ENCODE peak calls at places on chromosomes 4 and X, in ten cellular contexts. T, M, C, S, D, A, Q, J, P and G are unnamed samples.
A peak's percentile ranks its signal among the peaks of the same experiment; 100 is the strongest.

GRCh38 chr4:72076562-72076961 is 44.8 kb downstream of the NPFFR2 start:
- DNase-seq in T (no peak), M (no peak), C (no peak), S (no peak), D (no peak), A (no peak), Q (peak; percentile 4), J (no peak), P (no peak), G (peak; percentile 2)

GRCh38 chrX:12988797-12989196 is 13.9 kb downstream of the TMSB4X start:
- DNase-seq in T (peak; percentile 47), M (no peak), C (no peak), S (no peak), D (no peak), A (no peak), Q (peak; percentile 63), J (no peak), P (no peak), G (peak; percentile 63)

GRCh38 chr4:141636077-141636770 is at the start of gene IL15:
- DNase-seq in T (peak; percentile 31), M (no peak), C (peak; percentile 72), S (peak; percentile 68), D (peak; percentile 84), A (peak; percentile 87), Q (peak; percentile 41), J (no peak), P (peak; percentile 93), G (peak; percentile 81)

GRCh38 chr4:2394544-2394943 is 23.9 kb downstream of the ZFYVE28 start:
- DNase-seq in T (no peak), M (no peak), C (no peak), S (no peak), D (no peak), A (no peak), Q (no peak), J (no peak), P (no peak), G (no peak)

GRCh38 chr4:190020790-190021717 is 6.0 kb downstream of the FRG2 start:
- DNase-seq in T (no peak), M (no peak), C (no peak), S (peak; percentile 68), D (peak; percentile 52), A (peak; percentile 74), Q (peak; percentile 23), J (no peak), P (peak; percentile 43), G (peak; percentile 5)

GRCh38 chrX:1686642-1687041 is 71.8 kb downstream of the ASMT start:
- DNase-seq in T (no peak), M (peak; percentile 13), C (no peak), S (no peak), D (no peak), A (no peak), Q (no peak), J (no peak), P (no peak), G (no peak)

GRCh38 chrX:110853610-110854009 is 58.0 kb upstream of the CHRDL1 start:
- DNase-seq in T (peak; percentile 2), M (no peak), C (no peak), S (no peak), D (no peak), A (no peak), Q (peak; percentile 32), J (no peak), P (no peak), G (peak; percentile 3)

GRCh38 chr4:89906787-89907521 is 12.3 kb downstream of the MMRN1 start:
- DNase-seq in T (no peak), M (no peak), C (no peak), S (no peak), D (no peak), A (no peak), Q (no peak), J (no peak), P (no peak), G (peak; percentile 22)

GRCh38 chrX:150902434-150903109 is 4.1 kb upstream of the CD99L2 start:
- DNase-seq in T (no peak), M (no peak), C (no peak), S (no peak), D (no peak), A (no peak), Q (no peak), J (no peak), P (no peak), G (no peak)

GRCh38 chrX:150899191-150899757 is 806 bp upstream of the CD99L2 start:
- DNase-seq in T (peak; percentile 23), M (no peak), C (peak; percentile 21), S (peak; percentile 44), D (peak; percentile 67), A (peak; percentile 67), Q (peak; percentile 13), J (no peak), P (peak; percentile 65), G (peak; percentile 12)

GRCh38 chrX:150905293-150905692 is 6.8 kb upstream of the CD99L2 start:
- DNase-seq in T (no peak), M (no peak), C (no peak), S (no peak), D (no peak), A (no peak), Q (no peak), J (no peak), P (no peak), G (no peak)

GRCh38 chrX:150906694-150907093 is 8.2 kb upstream of the CD99L2 start:
- DNase-seq in T (no peak), M (no peak), C (no peak), S (no peak), D (no peak), A (no peak), Q (no peak), J (no peak), P (no peak), G (no peak)

DNA sequence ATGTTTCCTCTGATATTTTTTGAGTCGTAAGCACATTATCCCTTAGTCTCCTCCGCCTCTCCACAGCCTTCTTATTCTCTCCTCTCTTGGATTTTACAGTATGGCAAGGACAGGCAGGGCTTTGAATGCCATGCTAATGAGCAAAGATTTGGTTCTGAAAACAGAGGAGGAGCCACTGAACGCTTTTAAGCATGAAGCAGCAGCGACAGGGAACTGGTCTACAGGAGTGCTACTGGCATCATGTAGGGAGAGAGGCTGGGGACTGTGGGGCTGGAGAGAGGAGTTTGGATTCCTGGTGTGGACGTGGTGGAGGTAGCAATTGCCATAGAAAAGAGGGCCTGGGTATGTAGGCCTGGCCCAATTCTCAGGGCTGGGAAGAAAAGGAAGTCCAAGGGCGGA is 4.6 kb upstream of the CD99L2 start:
- DNase-seq in T (no peak), M (no peak), C (no peak), S (no peak), D (no peak), A (no peak), Q (no peak), J (no peak), P (no peak), G (no peak)
- H3K4me3 ChIP-seq in T (no peak overlapping the region), M (no peak overlapping the region), C (no peak overlapping the region), S (no peak overlapping the region), D (no peak overlapping the region), A (no peak overlapping the region), Q (no peak overlapping the region), J (no peak overlapping the region), P (no peak overlapping the region), G (no peak overlapping the region)

DNA sequence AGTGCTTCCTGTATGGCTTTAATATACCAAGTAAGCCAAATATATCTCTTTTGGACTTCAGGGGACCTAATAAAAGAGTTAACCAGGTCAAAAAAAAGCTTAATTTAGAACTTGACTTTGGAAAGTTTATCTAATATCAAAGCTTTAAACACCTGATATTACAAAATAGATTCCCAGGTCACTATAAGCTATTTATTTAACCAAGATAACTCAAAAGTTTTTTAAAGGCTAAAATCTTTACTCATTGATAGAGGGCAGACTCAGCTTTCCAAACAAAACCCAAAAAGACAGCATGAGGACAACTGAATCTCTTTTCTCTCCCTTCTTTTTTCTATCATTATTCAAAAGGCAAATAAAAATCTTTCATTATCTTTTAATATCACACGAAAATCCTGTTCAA is 19.5 kb downstream of the NUDT11 start:
- DNase-seq in T (no peak), M (no peak), C (no peak), S (no peak), D (no peak), A (no peak), Q (no peak), J (no peak), P (no peak), G (no peak)
- TF ChIP-seq CTCF in T (no peak), M (no peak), C (no peak), S (no peak), D (no peak), A (no peak), Q (no peak), J (no peak), P (no peak), G (no peak)

DNA sequence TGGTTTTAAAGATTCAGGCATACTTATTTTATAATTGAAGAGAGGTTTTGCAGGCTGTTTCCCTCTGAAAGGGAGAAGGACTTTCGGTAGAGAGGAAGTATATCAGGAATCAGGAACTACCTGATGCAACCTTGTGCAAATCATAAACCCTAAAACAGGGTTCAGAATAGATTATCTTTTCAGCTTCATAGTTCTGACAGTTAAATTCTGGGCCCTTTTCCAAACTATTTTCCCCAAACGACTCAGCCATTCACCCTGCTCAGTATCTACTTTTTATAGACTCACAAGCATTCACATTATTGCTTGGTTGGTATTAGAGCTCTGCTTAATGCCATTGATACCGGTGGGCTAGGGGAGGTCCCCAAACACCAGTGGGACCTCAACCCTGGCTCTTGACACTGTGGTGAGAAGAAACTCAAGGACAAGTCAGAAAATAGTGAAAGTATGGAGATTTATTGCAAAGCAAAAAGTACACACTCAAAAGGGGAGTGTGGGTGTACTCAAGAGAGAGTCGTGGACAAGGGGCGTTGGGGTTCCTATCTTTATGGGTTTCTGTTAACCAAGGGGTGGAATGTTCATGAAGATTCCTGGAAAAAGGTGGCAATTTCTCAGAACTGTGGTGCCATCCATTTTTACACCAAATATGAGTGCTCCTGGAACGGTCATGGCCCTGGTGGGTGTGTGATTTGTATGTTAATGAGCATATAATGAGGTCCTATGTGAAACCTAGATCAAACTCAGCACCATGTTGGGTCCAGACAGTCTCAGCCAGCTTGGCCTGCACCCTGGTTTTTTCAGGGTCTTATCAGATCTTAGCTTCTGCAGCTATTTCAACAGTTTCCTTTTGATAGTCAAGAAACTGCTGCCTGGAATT is 238.3 kb downstream of the DCLK2 start:
- DNase-seq in T (no peak), M (no peak), C (no peak), S (no peak), D (no peak), A (no peak), Q (no peak), J (no peak), P (no peak), G (peak; percentile 67)
- H3K4me3 ChIP-seq in T (no peak overlapping the region), M (no peak overlapping the region), C (no peak overlapping the region), S (no peak overlapping the region), D (no peak overlapping the region), A (no peak overlapping the region), Q (no peak overlapping the region), J (no peak overlapping the region), P (no peak overlapping the region), G (no peak overlapping the region)

DNA sequence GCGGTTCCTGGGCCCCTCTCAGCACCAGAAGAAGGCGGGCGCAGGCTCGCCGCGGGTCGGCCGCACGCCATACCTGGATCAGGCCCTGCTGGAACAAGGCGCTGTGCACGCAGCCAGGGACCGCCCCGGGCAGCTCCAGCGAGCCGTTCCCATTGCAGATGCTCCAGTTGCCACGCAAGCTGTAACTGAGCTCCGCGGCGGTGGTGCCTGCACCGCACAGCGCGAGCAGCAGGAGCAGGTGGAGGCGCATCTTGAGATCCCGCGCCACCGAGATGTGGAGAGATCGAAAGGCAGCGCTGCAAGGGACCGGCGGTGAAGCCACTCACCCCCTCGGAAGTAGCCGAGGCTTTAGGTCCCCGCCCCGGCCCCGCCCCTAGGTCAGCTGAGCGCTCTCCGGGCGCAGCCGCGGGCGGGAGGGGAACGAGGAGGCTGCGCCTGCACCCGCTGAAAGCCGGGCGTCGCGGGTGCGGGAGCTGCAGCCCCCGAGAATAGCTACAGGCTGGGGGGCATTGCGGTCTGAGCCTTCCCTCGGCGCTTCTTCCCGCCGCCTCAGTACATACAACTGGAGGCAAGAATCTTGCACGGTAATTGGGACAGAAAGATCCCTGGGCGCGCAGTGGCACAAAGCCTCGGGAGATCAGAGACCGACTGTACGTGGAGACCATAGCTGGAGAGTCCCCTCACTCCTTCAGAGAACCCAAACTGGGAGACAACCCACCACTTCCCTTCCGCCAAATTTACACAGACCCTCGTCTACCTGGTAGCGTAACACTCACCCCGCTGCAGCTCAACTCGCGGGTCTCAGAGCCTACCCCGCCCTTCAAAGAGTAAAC is at the start of gene MANBA:
- DNase-seq in T (peak; percentile 73), M (no peak), C (peak; percentile 89), S (peak; percentile 89), D (peak; percentile 94), A (peak; percentile 96), Q (peak; percentile 68), J (no peak), P (peak; percentile 91), G (peak; percentile 79)
- TF ChIP-seq CTCF in T (no peak), M (no peak), C (no peak), S (no peak), D (no peak), A (no peak), Q (no peak), J (no peak), P (no peak), G (no peak)